ENCODE peak calls at places on chromosomes 6 and 20, in four cellular contexts. Q is nucleus accumbens; L is NCI-H524 treated with DMSO at 0.1 percent for 48 hours; Z is activated CD8-positive, alpha-beta memory T cell treated with anti-CD3 and anti-CD28 coated beads, Interleukin-2, amount 50 U/mL, for 48 hours. D is an unnamed sample.

GRCh38 chr6:80366721-80367120 is 260.2 kb downstream of the BCKDHB start:
- DNase-seq in Z (no peak), L (peak), Q (no peak), D (no peak)

GRCh38 chr6:101605874-101606273 is 212.4 kb downstream of the GRIK2 start:
- DNase-seq in Z (no peak), Q (no peak), L (no peak), D (no peak)

GRCh38 chr6:93859964-93860363 is 440.6 kb upstream of the EPHA7 start:
- DNase-seq in Q (no peak), L (no peak), Z (no peak), D (no peak)

GRCh38 chr20:50855498-50856474 is 60.9 kb downstream of the BCAS4 start:
- DNase-seq in Z (no peak), L (no peak), Q (no peak), D (no peak)

GRCh38 chr6:12208190-12208589 is 82.0 kb upstream of the EDN1 start:
- DNase-seq in Z (no peak), Q (no peak), L (no peak), D (no peak)

GRCh38 chr20:59560588-59561227 is 43.6 kb upstream of the PHACTR3 start:
- DNase-seq in L (no peak), Q (no peak), Z (no peak), D (no peak)

GRCh38 chr6:93516441-93516840 is 97.1 kb upstream of the EPHA7 start:
- DNase-seq in L (no peak), Z (no peak), Q (no peak), D (no peak)

GRCh38 chr20:52621401-52621800 is 350.8 kb upstream of the TSHZ2 start:
- DNase-seq in Q (no peak), L (no peak), Z (no peak), D (no peak)

GRCh38 chr6:157314705-157315321 is 8.5 kb downstream of the TMEM242 start:
- DNase-seq in Q (no peak), L (no peak), Z (no peak), D (no peak)

GRCh38 chr20:35871311-35871771 is 83.0 kb downstream of the SCAND1 start:
- DNase-seq in Z (no peak), L (no peak), Q (no peak), D (no peak)

GRCh38 chr20:48535556-48535955 is 292.2 kb downstream of the PREX1 start:
- DNase-seq in Q (no peak), L (no peak), Z (no peak), D (no peak)

GRCh38 chr6:25229671-25230321 is 49.4 kb upstream of the CARMIL1 start:
- DNase-seq in Z (no peak), L (no peak), Q (no peak), D (no peak)

GRCh38 chr20:11274137-11274536 is 600.3 kb upstream of the JAG1 start:
- DNase-seq in Q (peak), L (peak), Z (no peak), D (no peak)

GRCh38 chr20:44104807-44105517 is 82.0 kb downstream of the JPH2 start:
- DNase-seq in L (no peak), Q (no peak), Z (no peak), D (no peak)

GRCh38 chr20:44405785-44406571 is 50.5 kb downstream of the HNF4A start:
- DNase-seq in L (no peak), Q (no peak), Z (no peak), D (no peak)

GRCh38 chr20:54668271-54669053 is 193.1 kb downstream of the DOK5 start:
- DNase-seq in Q (no peak), Z (peak), L (no peak), D (no peak)

GRCh38 chr6:38058022-38058421 is 238.5 kb downstream of the ZFAND3 start:
- DNase-seq in L (peak), Z (peak), Q (no peak), D (no peak)

GRCh38 chr20:44849712-44850111 is 35.8 kb upstream of the YWHAB start:
- DNase-seq in Q (no peak), L (no peak), Z (no peak), D (no peak)

GRCh38 chr6:109715616-109716015 is 24.5 kb downstream of the FIG4 start:
- DNase-seq in Q (no peak), L (no peak), Z (no peak), D (no peak)

GRCh38 chr20:3128585-3128984 is 31.1 kb downstream of the FASTKD5 start:
- DNase-seq in L (no peak), Q (no peak), Z (no peak), D (no peak)

GRCh38 chr6:35082733-35083403 is 58.3 kb downstream of the TCP11 start:
- DNase-seq in Q (no peak), Z (peak), L (no peak), D (no peak)

GRCh38 chr6:156021746-156022396 is 566.2 kb upstream of the NOX3 start:
- DNase-seq in L (no peak), Q (no peak), Z (no peak), D (no peak)

GRCh38 chr6:107822154-107823046 is 1.7 kb downstream of the SCML4 start:
- DNase-seq in Z (no peak), Q (no peak), L (no peak), D (no peak)

GRCh38 chr20:329325-329695 is 4.0 kb downstream of the SOX12 start:
- DNase-seq in Q (no peak), Z (no peak), L (no peak), D (no peak)

GRCh38 chr6:159981591-159982245 is 12.8 kb downstream of the IGF2R start:
- DNase-seq in L (no peak), Q (no peak), Z (no peak), D (no peak)

GRCh38 chr6:116564296-116564695 is 7.0 kb upstream of the RWDD1 start:
- DNase-seq in Z (no peak), Q (no peak), L (no peak), D (no peak)

GRCh38 chr20:40738976-40739375 is 49.9 kb upstream of the MAFB start:
- DNase-seq in Q (no peak), L (no peak), Z (no peak), D (no peak)

GRCh38 chr20:63917811-63918210 is 22.9 kb downstream of the DNAJC5 start:
- DNase-seq in Q (no peak), Z (no peak), L (no peak), D (no peak)

GRCh38 chr20:44069203-44069931 is 117.6 kb downstream of the JPH2 start:
- DNase-seq in L (no peak), Q (no peak), Z (peak), D (no peak)

GRCh38 chr6:133768656-133769295 is 120.1 kb upstream of the TCF21 start:
- DNase-seq in Q (no peak), Z (no peak), L (no peak), D (no peak)

GRCh38 chr20:32567384-32568178 is 17.6 kb downstream of the NOL4L start:
- DNase-seq in Z (no peak), L (no peak), Q (no peak), D (no peak)

GRCh38 chr6:116271309-116271708 is 8.4 kb downstream of the TSPYL1 start:
- DNase-seq in Q (no peak), Z (no peak), L (no peak), D (no peak)

GRCh38 chr20:10644458-10645204 is 29.2 kb downstream of the JAG1 start:
- DNase-seq in Q (no peak), Z (no peak), L (peak), D (no peak)

GRCh38 chr6:11911535-11911934 is 100.6 kb upstream of the HIVEP1 start:
- DNase-seq in L (no peak), Q (no peak), Z (no peak), D (no peak)

GRCh38 chr6:68689910-68690309 is 54.8 kb downstream of the ADGRB3 start:
- DNase-seq in L (no peak), Q (no peak), Z (no peak), D (no peak)

GRCh38 chr6:43123691-43124314 is 47.3 kb upstream of the SRF start:
- DNase-seq in Q (no peak), L (peak), Z (no peak), D (no peak)

GRCh38 chr6:52514514-52514913 is 62.3 kb downstream of the TRAM2 start:
- DNase-seq in L (no peak), Z (no peak), Q (no peak), D (no peak)